ENCODE peak calls at places on chromosomes 13 and 19, in five cellular contexts. H, C, Z, U and P are unnamed samples.

GRCh38 chr19:10884273-10884672 is 12.9 kb downstream of the CARM1 start:
- DNase-seq in H (no peak), C (no peak), Z (peak), U (no peak), P (peak)

GRCh38 chr19:18029617-18030338 is 21.8 kb downstream of the ARRDC2 start:
- DNase-seq in H (peak), C (no peak), Z (peak), U (no peak), P (peak)

GRCh38 chr13:46817081-46817480 is 20.1 kb upstream of the ESD start:
- DNase-seq in H (no peak), C (no peak), Z (peak), U (no peak), P (no peak)

GRCh38 chr19:3397266-3398022 is 31.1 kb downstream of the NFIC start:
- DNase-seq in H (peak), C (no peak), Z (peak), U (no peak), P (no peak)

GRCh38 chr19:19165396-19165795 is 4.7 kb downstream of the MEF2B start:
- DNase-seq in H (no peak), C (no peak), Z (no peak), U (no peak), P (no peak)

GRCh38 chr13:62302341-62302740 is 886.7 kb upstream of the PCDH20 start:
- DNase-seq in H (no peak), C (no peak), Z (no peak), U (no peak), P (no peak)

GRCh38 chr19:3178377-3178972 is at the start of gene S1PR4:
- DNase-seq in H (no peak), C (no peak), Z (no peak), U (no peak), P (no peak)

GRCh38 chr19:56350416-56351045 is 35.9 kb upstream of the ZSCAN5A start:
- DNase-seq in H (peak), C (peak), Z (peak), U (peak), P (peak)

GRCh38 chr13:24165746-24166145 is 5.2 kb downstream of the SPATA13 start:
- DNase-seq in H (no peak), C (no peak), Z (peak), U (peak), P (peak)

GRCh38 chr19:39111593-39112199 is 13.9 kb upstream of the PAK4 start:
- DNase-seq in H (no peak), C (no peak), Z (no peak), U (no peak), P (no peak)

GRCh38 chr13:49877629-49878218 is 58.4 kb downstream of the SPRYD7 start:
- DNase-seq in H (no peak), C (no peak), Z (peak), U (peak), P (no peak)

GRCh38 chr13:24232474-24232873 is 72.0 kb downstream of the SPATA13 start:
- DNase-seq in H (no peak), C (no peak), Z (no peak), U (no peak), P (no peak)

GRCh38 chr13:43153436-43154082 is 130.2 kb downstream of the DNAJC15 start:
- DNase-seq in H (no peak), C (peak), Z (peak), U (peak), P (peak)

GRCh38 chr13:34750078-34750703 is 191.9 kb upstream of the NBEA start:
- DNase-seq in H (peak), C (no peak), Z (no peak), U (no peak), P (no peak)

DNA sequence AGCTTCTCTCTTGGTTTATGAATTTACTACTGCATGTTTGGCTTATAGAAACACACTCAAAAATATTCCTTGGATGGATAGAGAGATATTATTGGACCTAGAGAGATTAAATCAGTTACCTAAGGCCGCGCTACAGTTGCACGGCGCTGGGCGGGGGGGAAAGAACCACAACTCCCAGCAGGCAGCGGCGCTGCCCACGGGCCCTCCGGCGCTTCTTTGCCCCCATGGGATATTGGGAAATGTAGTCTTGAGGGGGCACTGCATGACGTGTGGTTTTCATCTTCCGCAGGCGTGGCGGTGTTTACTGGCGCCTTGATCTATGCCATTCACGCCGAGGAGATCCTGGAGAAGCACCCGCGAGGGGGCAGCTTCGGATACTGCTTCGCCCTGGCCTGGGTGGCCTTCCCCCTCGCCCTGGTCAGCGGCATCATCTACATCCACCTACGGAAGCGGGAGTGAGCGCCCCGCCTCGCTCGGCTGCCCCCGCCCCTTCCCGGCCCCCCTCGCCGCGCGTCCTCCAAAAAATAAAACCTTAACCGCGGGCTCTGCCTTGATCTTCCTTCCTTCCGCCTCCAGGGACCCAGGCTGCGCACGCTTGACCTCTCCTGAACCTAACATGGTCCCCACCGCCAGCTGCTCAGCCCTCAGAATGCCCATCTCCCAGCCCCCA is 4.8 kb downstream of the EMP3 start:
- DNase-seq in H (peak), C (no peak), Z (peak), U (no peak), P (no peak)
- H3K4me3 ChIP-seq in H (no peak), C (no peak), Z (no peak), U (no peak), P (no peak)

GRCh38 chr13:111153977-111154332 is 38.8 kb downstream of the ARHGEF7 start:
- DNase-seq in H (no peak), C (no peak), Z (peak), U (no peak), P (peak)
- TF ChIP-seq CTCF in H (peak), C (no peak), Z (no peak), U (peak), P (peak)

DNA sequence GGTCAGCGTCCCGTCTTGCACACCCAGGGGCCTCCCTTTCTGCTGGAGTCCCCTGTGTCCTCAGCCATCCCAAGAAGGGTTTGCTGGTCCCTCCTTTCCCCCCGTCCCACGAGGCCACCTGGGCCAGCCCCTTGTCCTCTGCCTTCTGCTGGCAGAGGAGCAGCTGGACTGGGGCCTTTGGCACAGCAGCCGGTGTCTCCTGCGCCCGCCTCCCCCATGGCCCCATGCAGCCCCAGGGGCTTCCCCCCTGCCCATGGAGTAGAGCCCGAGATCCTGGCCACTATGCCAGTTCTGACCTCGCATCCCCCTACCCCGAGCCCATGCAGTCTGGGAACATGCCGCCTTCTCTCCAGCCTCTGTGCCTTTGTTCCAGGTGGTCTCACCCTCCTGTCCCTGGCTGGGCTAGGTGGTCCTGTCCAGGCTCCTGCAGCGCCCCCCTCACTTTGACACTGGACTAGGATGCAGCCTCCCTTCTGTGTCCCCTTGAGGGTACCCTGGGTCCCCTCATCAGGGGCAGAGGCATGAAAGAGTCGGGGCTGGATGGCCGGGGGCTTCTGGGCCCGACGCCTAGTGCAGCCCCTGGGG is 5.7 kb upstream of the GARIN5A start:
- DNase-seq in H (no peak), C (no peak), Z (no peak), U (no peak), P (no peak)
- H3K4me3 ChIP-seq in H (no peak), C (no peak), Z (no peak), U (no peak), P (no peak)

GRCh38 chr13:45742985-45743384 is 40.9 kb downstream of the CBY2 start:
- DNase-seq in H (no peak), C (no peak), Z (no peak), U (no peak), P (no peak)

DNA sequence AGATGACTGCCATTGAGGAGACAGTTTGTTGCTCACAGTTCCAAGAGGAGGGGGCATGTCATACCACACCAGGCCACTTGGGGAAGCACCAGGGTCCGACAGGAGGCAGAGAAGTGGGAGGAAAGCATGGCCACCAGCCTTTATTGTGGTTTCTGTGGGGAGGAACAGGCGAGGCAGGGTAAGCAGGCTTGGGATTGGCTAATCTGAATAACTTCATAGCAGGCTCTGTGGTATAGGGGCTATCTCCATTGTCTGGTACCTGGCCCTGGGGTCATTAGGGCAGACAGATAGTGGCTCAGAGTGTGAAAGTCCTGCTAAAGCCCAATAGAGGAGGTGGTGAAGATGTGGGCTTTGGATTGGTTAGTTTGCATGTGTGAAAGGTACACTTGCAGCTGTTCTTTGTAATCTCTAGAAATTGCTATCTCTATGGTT is 35.5 kb downstream of the CBY2 start:
- DNase-seq in H (no peak), C (no peak), Z (no peak), U (no peak), P (no peak)
- TF ChIP-seq CTCF in H (no peak), C (no peak), Z (peak), U (peak), P (no peak)

GRCh38 chr19:42096255-42096837 is 20.4 kb downstream of the ZNF574 start:
- DNase-seq in H (no peak), C (no peak), Z (no peak), U (no peak), P (no peak)
- H3K4me3 ChIP-seq in H (no peak), C (no peak), Z (no peak), U (no peak), P (no peak)

GRCh38 chr13:36098080-36098479 is 33.1 kb downstream of the DCLK1 start:
- DNase-seq in H (no peak), C (no peak), Z (peak), U (no peak), P (no peak)

GRCh38 chr13:36094478-36094877 is 36.7 kb downstream of the DCLK1 start:
- DNase-seq in H (no peak), C (no peak), Z (no peak), U (no peak), P (no peak)

GRCh38 chr13:36101157-36101556 is 30.0 kb downstream of the DCLK1 start:
- DNase-seq in H (no peak), C (no peak), Z (no peak), U (no peak), P (no peak)

DNA sequence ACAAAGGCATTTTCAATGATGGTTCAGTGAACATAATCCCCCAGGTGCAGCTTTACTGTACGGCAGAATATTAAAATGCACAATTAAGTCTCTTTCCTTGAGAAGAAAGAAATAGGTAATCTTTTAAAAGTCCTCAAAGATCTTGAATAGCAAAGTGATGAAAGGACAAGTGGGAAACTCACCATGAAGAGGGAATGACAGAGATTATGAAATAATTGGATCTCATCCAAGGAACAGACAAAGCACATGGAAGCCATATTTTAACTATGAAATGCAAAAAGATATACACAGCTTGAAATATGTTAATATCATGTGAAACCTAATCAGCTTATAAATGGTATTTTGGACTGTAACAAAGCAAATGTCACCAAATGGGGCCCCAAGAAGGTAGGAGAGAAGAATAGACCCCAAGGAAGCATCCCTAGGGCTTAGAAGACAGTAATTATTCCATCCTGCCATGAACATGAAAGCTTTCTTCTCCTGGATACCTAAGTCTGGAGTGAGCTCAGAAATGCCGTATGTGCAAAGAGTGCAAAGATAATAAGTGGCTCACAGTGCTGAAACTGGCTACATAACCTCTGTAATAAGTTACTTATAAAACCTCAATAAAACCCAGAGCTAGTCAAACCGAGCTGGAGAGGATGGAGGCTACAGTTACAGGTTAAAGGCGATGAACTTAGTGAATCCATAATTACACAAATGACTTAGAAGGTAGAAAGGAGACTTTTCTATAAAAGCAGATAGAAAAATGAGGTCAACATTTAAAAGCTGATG is 34.6 kb downstream of the DCLK1 start:
- DNase-seq in H (no peak), C (no peak), Z (peak), U (no peak), P (no peak)
- TF ChIP-seq CTCF in H (no peak), C (no peak), Z (no peak), U (no peak), P (no peak)